ENCODE peak calls at places on chromosomes 4 and X, in five cellular contexts. E is GM12878, Y is adipocyte, F is mammary epithelial cell, T is IMR-90. M is an unnamed sample.

GRCh38 chrX:119745283-119745848 is 13.0 kb upstream of the SOWAHD start:
- DNase-seq in T (no peak), Y (no peak), F (no peak), E (no peak), M (peak; percentile 21)

GRCh38 chrX:57573754-57574153 is 18.1 kb upstream of the ZXDB start:
- DNase-seq in E (no peak), T (peak; percentile 17), Y (peak; percentile 21), F (no peak), M (peak; percentile 51)

GRCh38 chrX:118117069-118117405 is 427 bp upstream of the KLHL13 start:
- DNase-seq in T (no peak), E (no peak), Y (peak; percentile 44), F (no peak), M (peak; percentile 10)

GRCh38 chr4:76426272-76426671 is 5.3 kb upstream of the CCDC158 start:
- DNase-seq in Y (no peak), T (no peak), F (peak; percentile 20), E (no peak), M (peak; percentile 22)

GRCh38 chr4:42573249-42573648 is 83.7 kb downstream of the ATP8A1 start:
- DNase-seq in F (no peak), T (no peak), E (no peak), Y (no peak), M (no peak)

GRCh38 chr4:74437866-74438265 is 7.1 kb upstream of the AREG start:
- DNase-seq in E (no peak), F (no peak), Y (no peak), T (no peak), M (no peak)

GRCh38 chrX:56802921-56803848 is 74.1 kb downstream of the NBDY start:
- DNase-seq in E (peak; percentile 77), F (peak; percentile 67), Y (peak; percentile 72), T (peak; percentile 76), M (peak; percentile 73)

GRCh38 chr4:78989697-78990270 is 50.5 kb upstream of the PAQR3 start:
- DNase-seq in T (no peak), E (no peak), F (no peak), Y (no peak), M (no peak)

GRCh38 chr4:31539279-31540074 is 819.3 kb downstream of the PCDH7 start:
- DNase-seq in F (no peak), Y (no peak), E (no peak), T (no peak), M (no peak)

GRCh38 chrX:94288972-94289371 is 615.0 kb downstream of the FAM133A start:
- DNase-seq in Y (no peak), F (no peak), T (no peak), E (no peak), M (no peak)

GRCh38 chrX:69237228-69237627 is 72.0 kb upstream of the PJA1 start:
- DNase-seq in Y (no peak), E (no peak), F (no peak), T (no peak), M (no peak)
- H3K4me3 ChIP-seq in Y (no peak overlapping the region), E (no peak overlapping the region), F (no peak overlapping the region), T (no peak overlapping the region), M (no peak overlapping the region)

DNA sequence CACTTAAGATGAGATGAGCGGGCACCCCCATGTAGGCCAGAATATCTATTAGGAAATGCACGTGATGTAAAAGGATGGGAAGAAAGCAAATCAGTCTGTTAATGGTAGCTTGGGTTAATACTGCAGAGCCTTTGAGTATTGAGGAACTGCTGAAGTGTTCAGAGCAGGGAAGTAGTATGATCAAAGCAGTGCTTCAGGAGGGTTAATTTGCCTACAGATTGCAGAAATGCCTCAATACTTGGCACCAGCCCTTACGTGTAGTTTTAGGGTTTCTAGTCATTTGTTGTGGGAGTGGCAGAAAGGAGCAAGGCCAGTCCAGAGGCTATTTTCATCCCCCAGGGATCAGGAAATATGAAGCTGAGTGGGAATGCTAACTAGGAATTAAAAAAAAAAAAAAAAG is 19.7 kb downstream of the ZFX start:
- DNase-seq in F (no peak), E (peak; percentile 49), T (no peak), Y (peak; percentile 47), M (no peak)
- H3K9ac ChIP-seq in F (no peak overlapping the region), E (peak overlapping the region; percentile 1), T (no peak overlapping the region), Y (no peak overlapping the region), M (no peak overlapping the region)

GRCh38 chr4:59647500-59647899 is 1552.6 kb upstream of the ADGRL3 start:
- DNase-seq in Y (no peak), E (no peak), F (no peak), T (no peak), M (no peak)
- H3K4me3 ChIP-seq in Y (no peak overlapping the region), E (no peak overlapping the region), F (no peak overlapping the region), T (no peak overlapping the region), M (no peak overlapping the region)

GRCh38 chrX:40100141-40100536 is 2.4 kb upstream of the BCOR start:
- DNase-seq in F (peak; percentile 20), Y (peak; percentile 40), T (no peak), E (no peak), M (peak; percentile 60)

GRCh38 chrX:40099046-40099968 is 1.5 kb upstream of the BCOR start:
- DNase-seq in Y (peak; percentile 57), E (peak; percentile 66), T (no peak), F (no peak), M (no peak)

GRCh38 chrX:40101430-40101802 is 3.7 kb upstream of the BCOR start:
- DNase-seq in T (no peak), F (no peak), Y (no peak), E (no peak), M (no peak)

GRCh38 chrX:40102393-40103381 is 4.9 kb upstream of the BCOR start:
- DNase-seq in E (no peak), F (no peak), Y (no peak), T (no peak), M (no peak)

DNA sequence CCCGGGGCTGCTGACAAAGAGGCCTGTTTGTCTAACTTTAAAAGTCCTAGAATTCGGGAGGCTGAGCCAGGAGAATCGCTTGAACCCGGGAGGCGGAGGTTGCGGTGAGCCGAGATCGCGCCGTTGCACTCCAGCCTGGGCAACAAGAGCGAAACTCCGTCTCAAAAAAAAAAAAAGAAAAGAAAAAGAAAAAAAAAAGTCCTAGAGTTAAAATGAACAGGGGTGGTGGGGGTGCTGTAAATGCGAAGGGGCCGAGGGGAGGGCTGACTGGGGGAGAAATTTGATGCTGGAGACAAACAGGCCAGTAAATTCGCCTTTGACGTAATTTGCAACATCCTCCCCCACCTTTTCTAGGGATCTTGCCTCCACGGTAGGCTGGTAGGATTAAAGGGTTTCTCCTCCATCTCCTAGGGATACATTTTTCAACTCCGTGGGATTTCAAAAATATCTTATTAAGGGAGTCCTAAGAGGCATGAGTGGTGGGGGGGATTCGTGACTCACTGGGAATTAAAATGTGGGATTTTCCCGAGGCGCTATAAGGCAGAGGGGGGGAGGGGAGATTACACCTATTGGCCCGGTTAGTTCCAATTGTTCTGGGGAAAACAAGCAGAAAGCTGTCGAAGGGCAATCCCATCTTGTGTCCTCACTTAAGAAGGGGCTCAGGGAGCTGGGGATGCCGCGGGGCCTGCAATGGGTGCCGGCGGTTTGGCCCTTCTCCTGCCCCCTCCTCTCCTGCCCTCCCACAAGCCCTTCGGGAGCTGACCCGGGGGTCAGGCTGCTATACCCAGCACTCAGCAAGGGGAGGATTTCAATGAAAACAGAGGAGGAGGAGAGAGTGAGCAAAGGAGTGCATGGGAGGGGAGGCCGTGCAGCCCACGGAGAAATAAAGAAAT is 3.0 kb upstream of the BCOR start:
- DNase-seq in T (no peak), E (no peak), F (no peak), Y (no peak), M (no peak)
- H3K9ac ChIP-seq in T (no peak overlapping the region), E (no peak overlapping the region), F (no peak overlapping the region), Y (no peak overlapping the region), M (peak overlapping the region; percentile 34)

GRCh38 chr4:144504853-144505252 is 141.1 kb upstream of the HHIP start:
- DNase-seq in E (no peak), F (no peak), T (no peak), Y (no peak), M (no peak)
- H3K4me3 ChIP-seq in E (no peak overlapping the region), F (no peak overlapping the region), T (no peak overlapping the region), Y (no peak overlapping the region), M (no peak overlapping the region)

GRCh38 chrX:131288738-131289511 is at the start of gene IGSF1:
- DNase-seq in F (no peak), E (no peak), Y (no peak), T (no peak), M (no peak)

GRCh38 chrX:131289527-131289926 is 421 bp upstream of the IGSF1 start:
- DNase-seq in F (no peak), E (no peak), Y (no peak), T (no peak), M (no peak)

GRCh38 chrX:131287556-131288179 is 1.4 kb downstream of the IGSF1 start:
- DNase-seq in F (no peak), T (no peak), Y (no peak), E (no peak), M (no peak)

GRCh38 chrX:131288188-131288587 is 918 bp downstream of the IGSF1 start:
- DNase-seq in Y (no peak), E (no peak), T (no peak), F (no peak), M (no peak)
- H3K9ac ChIP-seq in Y (no peak overlapping the region), E (no peak overlapping the region), T (no peak overlapping the region), F (no peak overlapping the region), M (no peak overlapping the region)

GRCh38 chr4:82043081-82043808 is 330.5 kb downstream of the HNRNPD start:
- DNase-seq in Y (no peak), T (no peak), E (no peak), F (peak; percentile 66), M (no peak)

GRCh38 chr4:82045267-82045666 is 328.5 kb downstream of the HNRNPD start:
- DNase-seq in T (no peak), Y (no peak), E (no peak), F (no peak), M (no peak)

GRCh38 chr4:82044141-82044993 is 329.4 kb downstream of the HNRNPD start:
- DNase-seq in E (no peak), F (peak; percentile 77), T (peak; percentile 0), Y (peak; percentile 70), M (peak; percentile 19)

GRCh38 chr4:82042042-82042441 is 331.7 kb downstream of the HNRNPD start:
- DNase-seq in F (peak; percentile 86), Y (no peak), E (no peak), T (no peak), M (no peak)

DNA sequence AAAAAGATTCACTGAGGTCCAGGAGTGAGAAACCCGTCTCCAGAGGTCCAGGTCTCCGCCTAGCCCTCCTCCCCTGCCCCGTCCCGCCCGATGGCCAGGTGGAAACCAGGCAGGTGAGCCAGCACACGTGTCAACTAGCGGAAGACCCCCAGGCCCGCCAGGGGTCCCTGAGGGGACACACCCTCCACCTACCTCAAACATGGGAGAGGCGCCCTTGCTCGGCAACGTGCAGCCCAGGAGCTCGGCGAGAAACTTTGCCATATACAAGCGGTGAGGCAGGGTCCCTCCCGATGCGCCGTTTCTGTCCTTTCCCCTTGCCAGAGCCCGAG is 330.0 kb downstream of the HNRNPD start:
- DNase-seq in Y (no peak), F (no peak), E (no peak), T (no peak), M (no peak)
- H3K4me3 ChIP-seq in Y (peak overlapping the region; percentile 73), F (peak overlapping the region; percentile 65), E (no peak overlapping the region), T (no peak overlapping the region), M (no peak overlapping the region)

DNA sequence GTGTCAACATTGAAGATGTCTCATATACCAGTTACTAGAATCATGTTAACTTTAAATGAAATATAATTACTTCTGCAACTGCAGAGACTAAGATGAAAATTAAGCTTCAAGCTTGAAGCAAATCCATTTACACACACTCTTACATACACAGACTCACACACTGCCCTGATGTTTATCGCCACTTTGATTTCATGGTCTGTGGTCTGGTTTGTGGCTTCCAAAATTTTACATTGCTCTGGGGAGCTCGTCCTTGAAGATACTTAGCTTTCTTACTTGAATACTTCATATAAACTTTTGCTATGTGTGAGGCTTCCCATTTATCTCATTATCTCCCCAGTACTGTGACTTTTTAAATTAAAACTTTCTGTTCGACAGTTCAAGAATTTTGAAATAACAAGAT is 35.8 kb downstream of the ARHGEF38 start:
- DNase-seq in E (no peak), T (no peak), F (no peak), Y (no peak), M (no peak)
- H3K9ac ChIP-seq in E (no peak overlapping the region), T (no peak overlapping the region), F (no peak overlapping the region), Y (no peak overlapping the region), M (no peak overlapping the region)

GRCh38 chrX:137746289-137746688 is 180.4 kb downstream of the ZIC3 start:
- DNase-seq in E (no peak), Y (no peak), F (no peak), T (no peak), M (no peak)
- H3K4me3 ChIP-seq in E (no peak overlapping the region), Y (no peak overlapping the region), F (no peak overlapping the region), T (no peak overlapping the region), M (no peak overlapping the region)

M was measured in PC-3.